ENCODE peak calls at places on chromosomes 4 and X, in four cellular contexts. M, D, X and H are unnamed samples.

GRCh38 chr4:97646997-97647396 is 496.3 kb downstream of the STPG2 start:
- DNase-seq in X (no peak), D (no peak), M (no peak), H (peak)

GRCh38 chrX:115372026-115372610 is 82.6 kb downstream of the LUZP4 start:
- DNase-seq in D (peak), X (peak), M (no peak), H (no peak)

GRCh38 chr4:183797041-183797444 is 108.1 kb upstream of the STOX2 start:
- DNase-seq in X (no peak), M (no peak), D (no peak), H (peak)

GRCh38 chr4:145195167-145195952 is 15.0 kb upstream of the OTUD4 start:
- DNase-seq in X (no peak), M (peak), D (no peak), H (no peak)

GRCh38 chrX:17848545-17849265 is 12.4 kb downstream of the RAI2 start:
- DNase-seq in X (no peak), D (no peak), M (no peak), H (no peak)

GRCh38 chr4:13240066-13240465 is 244.1 kb downstream of the RAB28 start:
- DNase-seq in M (no peak), D (no peak), X (peak), H (no peak)

GRCh38 chrX:113644426-113644825 is 803.8 kb upstream of the AMOT start:
- DNase-seq in M (no peak), D (no peak), X (peak), H (no peak)

GRCh38 chr4:53656421-53656981 is 65.2 kb upstream of the LNX1 start:
- DNase-seq in D (peak), X (peak), M (no peak), H (no peak)

GRCh38 chr4:16505726-16506125 is 279.5 kb upstream of the TAPT1 start:
- DNase-seq in M (no peak), D (peak), X (peak), H (no peak)

GRCh38 chr4:96347582-96347981 is 507.7 kb downstream of the PDHA2 start:
- DNase-seq in X (no peak), D (no peak), M (no peak), H (no peak)

GRCh38 chr4:93299116-93299515 is 529.4 kb upstream of the ATOH1 start:
- DNase-seq in X (no peak), D (no peak), M (no peak), H (no peak)

GRCh38 chr4:6892190-6892908 is 17.3 kb upstream of the TBC1D14 start:
- DNase-seq in X (peak), M (peak), D (peak), H (peak)

GRCh38 chr4:109231331-109231730 is 71.1 kb downstream of the COL25A1 start:
- DNase-seq in M (no peak), X (no peak), D (no peak), H (no peak)

GRCh38 chr4:112702892-112703291 is 65.9 kb downstream of the LARP7 start:
- DNase-seq in D (peak), M (no peak), X (peak), H (no peak)

GRCh38 chr4:141686146-141686775 is 49.9 kb downstream of the IL15 start:
- DNase-seq in M (no peak), X (peak), D (no peak), H (no peak)

GRCh38 chr4:17117746-17118145 is 219.3 kb upstream of the LDB2 start:
- DNase-seq in X (no peak), D (no peak), M (no peak), H (no peak)

GRCh38 chr4:88033309-88033708 is 25.9 kb downstream of the PKD2 start:
- DNase-seq in M (peak), D (peak), X (peak), H (no peak)

GRCh38 chr4:24408640-24409039 is 175.7 kb downstream of the DHX15 start:
- DNase-seq in X (no peak), D (no peak), M (no peak), H (no peak)

GRCh38 chrX:37796805-37797204 is 16.9 kb downstream of the CYBB start:
- DNase-seq in M (no peak), D (no peak), X (no peak), H (peak)

GRCh38 chr4:89298788-89299152 is 8.8 kb downstream of the GPRIN3 start:
- DNase-seq in X (peak), M (no peak), D (no peak), H (no peak)

GRCh38 chr4:15150636-15151432 is 148.6 kb downstream of the CPEB2 start:
- DNase-seq in M (no peak), D (no peak), X (no peak), H (no peak)

GRCh38 chr4:184958127-184958806 is 60.0 kb upstream of the HELT start:
- DNase-seq in D (no peak), X (no peak), M (no peak), H (no peak)

GRCh38 chr4:74624351-74625151 is 169.8 kb downstream of the BTC start:
- DNase-seq in D (peak), M (no peak), X (peak), H (no peak)

GRCh38 chr4:36719425-36719824 is 438.0 kb downstream of the DTHD1 start:
- DNase-seq in D (no peak), X (no peak), M (no peak), H (no peak)

GRCh38 chr4:33160126-33160525 is 2440.0 kb downstream of the PCDH7 start:
- DNase-seq in M (no peak), X (peak), D (no peak), H (no peak)

GRCh38 chr4:552059-552458 is 24.0 kb downstream of the TMEM271 start:
- DNase-seq in D (no peak), M (no peak), X (no peak), H (no peak)

GRCh38 chr4:82721819-82722423 is 76.7 kb downstream of the SCD5 start:
- DNase-seq in D (no peak), X (peak), M (no peak), H (no peak)

GRCh38 chrX:109959356-109959871 is 43.5 kb upstream of the TMEM164 start:
- DNase-seq in M (no peak), X (peak), D (no peak), H (no peak)

GRCh38 chr4:153950100-153950979 is 161.5 kb upstream of the SFRP2 start:
- DNase-seq in X (no peak), D (no peak), M (no peak), H (no peak)

GRCh38 chrX:24243692-24244091 is 70.2 kb downstream of the SUPT20HL2 start:
- DNase-seq in D (no peak), X (peak), M (no peak), H (no peak)

GRCh38 chrX:102154900-102155805 is 624 bp downstream of the BEX5 start:
- DNase-seq in X (peak), M (no peak), D (no peak), H (peak)

GRCh38 chr4:145012841-145013240 is 85.2 kb downstream of the ANAPC10 start:
- DNase-seq in D (no peak), M (no peak), X (peak), H (no peak)

GRCh38 chr4:146442801-146443200 is 78.9 kb downstream of the SLC10A7 start:
- DNase-seq in D (peak), M (no peak), X (peak), H (no peak)

GRCh38 chrX:54029543-54030143 is 14.6 kb downstream of the PHF8 start:
- DNase-seq in M (no peak), D (no peak), X (no peak), H (no peak)

GRCh38 chr4:172962564-172963353 is 205.9 kb upstream of the GALNT7 start:
- DNase-seq in D (peak), M (no peak), X (peak), H (no peak)

GRCh38 chr4:72094054-72094780 is 62.4 kb downstream of the NPFFR2 start:
- DNase-seq in M (no peak), X (no peak), D (no peak), H (no peak)

GRCh38 chr4:7526929-7527535 is 92.3 kb upstream of the PSAPL1 start:
- DNase-seq in X (no peak), M (no peak), D (no peak), H (no peak)

GRCh38 chr4:67885727-67886126 is 1.9 kb upstream of the TMPRSS11D start:
- DNase-seq in M (no peak), X (peak), D (peak), H (no peak)